ENCODE peak calls at places on chromosome 11, in nine cellular contexts. R is suprapubic skin; A is heart right ventricle; I is CD8-positive, alpha-beta T cell; K is brain microvascular endothelial cell; B is ascending aorta; E is PC-9; C is uterus; N is GM23248. T is an unnamed sample.

GRCh38 chr11:130441726-130442125 is 6.7 kb upstream of the ADAMTS15 start:
- DNase-seq in R (no peak), A (no peak), I (no peak), K (no peak), B (no peak), E (no peak), C (no peak), N (peak; percentile 22), T (no peak)

GRCh38 chr11:45275823-45276222 is 10.3 kb downstream of the SYT13 start:
- DNase-seq in R (no peak), A (no peak), I (no peak), K (no peak), B (no peak), E (no peak), C (no peak), N (peak; percentile 27), T (no peak)

GRCh38 chr11:12573707-12574106 is 100.5 kb upstream of the TEAD1 start:
- DNase-seq in R (no peak), A (no peak), I (no peak), K (no peak), B (no peak), E (no peak), C (no peak), N (no peak), T (no peak)

GRCh38 chr11:19868871-19869270 is 156.2 kb downstream of the NAV2 start:
- DNase-seq in R (no peak), A (no peak), I (no peak), K (no peak), B (no peak), E (no peak), C (no peak), N (no peak), T (no peak)

GRCh38 chr11:73977856-73978519 is 4.7 kb downstream of the UCP2 start:
- DNase-seq in R (peak; percentile 23), A (no peak), I (no peak), K (no peak), B (no peak), E (no peak), C (no peak), N (no peak), T (no peak)

GRCh38 chr11:17434108-17434507 is 42.5 kb downstream of the ABCC8 start:
- DNase-seq in R (no peak), A (no peak), I (no peak), K (no peak), B (no peak), E (no peak), C (no peak), N (no peak), T (no peak)

GRCh38 chr11:41245184-41245583 is 214.3 kb downstream of the LRRC4C start:
- DNase-seq in R (no peak), A (peak; percentile 8), I (no peak), K (no peak), B (no peak), E (no peak), C (no peak), N (no peak), T (no peak)

GRCh38 chr11:331332-332060 is 10.8 kb upstream of the IFITM3 start:
- DNase-seq in R (no peak), A (no peak), I (no peak), K (no peak), B (no peak), E (no peak), C (no peak), N (no peak), T (no peak)

GRCh38 chr11:104997288-104997687 is 25.7 kb downstream of the CASP5 start:
- DNase-seq in R (no peak), A (no peak), I (no peak), K (no peak), B (no peak), E (no peak), C (no peak), N (no peak), T (no peak)

GRCh38 chr11:115869131-115869530 is 364.9 kb upstream of the CADM1 start:
- DNase-seq in R (no peak), A (no peak), I (no peak), K (no peak), B (no peak), E (no peak), C (no peak), N (no peak), T (no peak)

GRCh38 chr11:12143461-12144258 is 33.3 kb downstream of the MICAL2 start:
- DNase-seq in R (no peak), A (no peak), I (no peak), K (peak; percentile 77), B (no peak), E (no peak), C (no peak), N (no peak), T (peak; percentile 34)

GRCh38 chr11:73389134-73389525 is 12.9 kb downstream of the RELT start:
- DNase-seq in R (no peak), A (no peak), I (peak; percentile 2), K (peak; percentile 15), B (no peak), E (no peak), C (no peak), N (no peak), T (no peak)

GRCh38 chr11:82848829-82849228 is 51.4 kb downstream of the PRCP start:
- DNase-seq in R (no peak), A (no peak), I (no peak), K (no peak), B (no peak), E (no peak), C (no peak), N (no peak), T (no peak)

GRCh38 chr11:2806351-2807058 is 79.1 kb downstream of the CDKN1C start:
- DNase-seq in R (peak; percentile 76), A (peak; percentile 17), I (no peak), K (no peak), B (peak; percentile 5), E (no peak), C (peak; percentile 31), N (no peak), T (no peak)

GRCh38 chr11:13339196-13340153 is 61.9 kb downstream of the BMAL1 start:
- DNase-seq in R (no peak), A (no peak), I (peak; percentile 33), K (peak; percentile 91), B (no peak), E (no peak), C (no peak), N (peak; percentile 92), T (no peak)

GRCh38 chr11:86058360-86058759 is 10.5 kb downstream of the PICALM start:
- DNase-seq in R (no peak), A (no peak), I (no peak), K (no peak), B (no peak), E (no peak), C (no peak), N (no peak), T (no peak)

GRCh38 chr11:110833033-110833484 is 120.8 kb upstream of the ARHGAP20 start:
- DNase-seq in R (no peak), A (no peak), I (no peak), K (no peak), B (no peak), E (no peak), C (no peak), N (peak; percentile 83), T (no peak)

GRCh38 chr11:36326524-36327419 is 30.7 kb downstream of the PRR5L start:
- DNase-seq in R (no peak), A (no peak), I (no peak), K (no peak), B (no peak), E (no peak), C (no peak), N (no peak), T (no peak)

GRCh38 chr11:123493393-123494063 is 63.5 kb downstream of the GRAMD1B start:
- DNase-seq in R (no peak), A (no peak), I (no peak), K (no peak), B (no peak), E (peak; percentile 48), C (no peak), N (no peak), T (no peak)

GRCh38 chr11:122344281-122344680 is 228.3 kb upstream of the BLID start:
- DNase-seq in R (no peak), A (no peak), I (no peak), K (peak; percentile 92), B (no peak), E (no peak), C (no peak), N (peak; percentile 83), T (no peak)

GRCh38 chr11:79170289-79170688 is 270.5 kb downstream of the TENM4 start:
- DNase-seq in R (no peak), A (no peak), I (no peak), K (no peak), B (no peak), E (no peak), C (no peak), N (no peak), T (no peak)

GRCh38 chr11:113104390-113105251 is 143.4 kb downstream of the NCAM1 start:
- DNase-seq in R (no peak), A (no peak), I (no peak), K (no peak), B (no peak), E (no peak), C (no peak), N (no peak), T (no peak)

GRCh38 chr11:27722945-27723344 is 22.7 kb upstream of the BDNF start:
- DNase-seq in R (no peak), A (no peak), I (no peak), K (peak; percentile 14), B (no peak), E (no peak), C (no peak), N (peak; percentile 51), T (no peak)
- H3K27me3 ChIP-seq in R (peaks cover 61% of the 10 kb centered on the region), A (peaks cover 70% of the 10 kb centered on the region), I (peaks cover 20% of the 10 kb centered on the region), K (no peaks in the 10 kb centered on the region), B (peaks cover 26% of the 10 kb centered on the region), E (no peaks in the 10 kb centered on the region), C (no peaks in the 10 kb centered on the region), N (peaks cover 18% of the 10 kb centered on the region), T (peaks cover 26% of the 10 kb centered on the region)

DNA sequence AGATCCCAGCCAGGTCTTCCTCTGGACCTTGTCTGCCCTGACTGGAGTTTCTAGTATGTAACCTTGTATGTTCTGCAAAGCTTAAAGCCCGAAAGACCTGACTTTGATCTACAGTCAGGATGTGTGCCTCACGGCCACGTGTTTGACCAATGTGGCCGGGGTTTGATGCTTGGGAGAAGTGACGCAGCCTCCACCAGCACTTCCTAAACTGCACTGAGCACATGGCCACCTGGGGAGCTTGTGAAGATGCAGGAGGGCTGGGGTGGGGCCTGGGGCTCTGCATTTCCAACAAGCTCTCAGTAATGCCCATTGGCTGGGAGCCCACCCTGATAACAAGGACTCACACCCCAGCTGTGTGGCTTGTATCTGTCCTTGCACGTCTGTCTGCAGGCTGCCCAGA is 53.2 kb downstream of the NAT10 start:
- DNase-seq in R (no peak), A (no peak), I (peak; percentile 35), K (no peak), B (no peak), E (no peak), C (no peak), N (no peak), T (no peak)
- H3K27me3 ChIP-seq in R (no peaks in the 10 kb centered on the region), A (no peaks in the 10 kb centered on the region), I (no peaks in the 10 kb centered on the region), K (no peaks in the 10 kb centered on the region), B (no peaks in the 10 kb centered on the region), E (no peaks in the 10 kb centered on the region), C (no peaks in the 10 kb centered on the region), N (no peaks in the 10 kb centered on the region), T (no peaks in the 10 kb centered on the region)

GRCh38 chr11:46331653-46331984 is 15.6 kb upstream of the DGKZ start:
- DNase-seq in R (no peak), A (no peak), I (no peak), K (no peak), B (no peak), E (no peak), C (no peak), N (peak; percentile 11), T (no peak)
- H3K27me3 ChIP-seq in R (peaks cover 30% of the 10 kb centered on the region), A (peaks cover 57% of the 10 kb centered on the region), I (no peaks in the 10 kb centered on the region), K (peaks cover 34% of the 10 kb centered on the region), B (peaks cover 10% of the 10 kb centered on the region), E (no peaks in the 10 kb centered on the region), C (peaks cover 14% of the 10 kb centered on the region), N (peaks cover 14% of the 10 kb centered on the region), T (peaks cover 86% of the 10 kb centered on the region)

GRCh38 chr11:61534025-61534900 is 25.7 kb downstream of the LRRC10B start:
- DNase-seq in R (no peak), A (no peak), I (no peak), K (no peak), B (no peak), E (no peak), C (no peak), N (no peak), T (no peak)
- H3K27me3 ChIP-seq in R (peaks cover 5% of the 10 kb centered on the region), A (no peaks in the 10 kb centered on the region), I (no peaks in the 10 kb centered on the region), K (peaks cover 8% of the 10 kb centered on the region), B (no peaks in the 10 kb centered on the region), E (peaks cover 22% of the 10 kb centered on the region), C (no peaks in the 10 kb centered on the region), N (no peaks in the 10 kb centered on the region), T (peaks cover 6% of the 10 kb centered on the region)